ENCODE peak calls at places on chromosomes 5 and 9, in six cellular contexts. One of them, this sample, is unnamed.

GRCh38 chr9:18368206-18368605 is 105.7 kb upstream of the ADAMTSL1 start:
- DNase-seq in NCI-H1105: no peak
- DNase-seq in HT-29: no peak
- DNase-seq in EL: no peak
- DNase-seq in 8988T: no peak
- DNase-seq in astrocyte of the spinal cord: no peak
- DNase-seq in this sample: no peak

GRCh38 chr5:128534729-128535128 is 3.3 kb downstream of the FBN2 start:
- DNase-seq in NCI-H1105: no peak
- DNase-seq in HT-29: peak; percentile 61
- DNase-seq in EL: peak; percentile 44
- DNase-seq in 8988T: no peak
- DNase-seq in astrocyte of the spinal cord: peak; percentile 55
- DNase-seq in this sample: no peak

GRCh38 chr9:110214090-110214489 is 6.1 kb upstream of the C9orf152 start:
- DNase-seq in NCI-H1105: no peak
- DNase-seq in HT-29: no peak
- DNase-seq in EL: peak; percentile 39
- DNase-seq in 8988T: no peak
- DNase-seq in astrocyte of the spinal cord: no peak
- DNase-seq in this sample: no peak

GRCh38 chr5:52783226-52783959 is 4.3 kb upstream of the ITGA1 start:
- DNase-seq in NCI-H1105: no peak
- DNase-seq in HT-29: peak; percentile 63
- DNase-seq in EL: peak; percentile 80
- DNase-seq in 8988T: no peak
- DNase-seq in astrocyte of the spinal cord: peak; percentile 23
- DNase-seq in this sample: no peak

GRCh38 chr5:126948011-126948355 is 82.4 kb downstream of the MARCHF3 start:
- DNase-seq in NCI-H1105: no peak
- DNase-seq in HT-29: no peak
- DNase-seq in EL: no peak
- DNase-seq in 8988T: no peak
- DNase-seq in astrocyte of the spinal cord: no peak
- DNase-seq in this sample: no peak

GRCh38 chr9:135951889-135952663 is 9.1 kb downstream of the UBAC1 start:
- DNase-seq in NCI-H1105: peak; percentile 68
- DNase-seq in HT-29: no peak
- DNase-seq in EL: no peak
- DNase-seq in 8988T: no peak
- DNase-seq in astrocyte of the spinal cord: peak; percentile 78
- DNase-seq in this sample: no peak

GRCh38 chr9:6412572-6413364 is at the start of gene UHRF2:
- DNase-seq in NCI-H1105: peak; percentile 91
- DNase-seq in HT-29: peak; percentile 96
- DNase-seq in EL: peak; percentile 98
- DNase-seq in 8988T: peak; percentile 82
- DNase-seq in astrocyte of the spinal cord: peak; percentile 99
- DNase-seq in this sample: peak; percentile 92

GRCh38 chr9:135765416-135765815 is 63.4 kb downstream of the KCNT1 start:
- DNase-seq in NCI-H1105: no peak
- DNase-seq in HT-29: no peak
- DNase-seq in EL: no peak
- DNase-seq in 8988T: no peak
- DNase-seq in astrocyte of the spinal cord: no peak
- DNase-seq in this sample: no peak

GRCh38 chr9:133494636-133495326 is 15.9 kb upstream of the SLC2A6 start:
- DNase-seq in NCI-H1105: no peak
- DNase-seq in HT-29: no peak
- DNase-seq in EL: no peak
- DNase-seq in 8988T: no peak
- DNase-seq in astrocyte of the spinal cord: no peak
- DNase-seq in this sample: no peak

GRCh38 chr9:109149722-109150121 is 17.3 kb downstream of the FRRS1L start:
- DNase-seq in NCI-H1105: no peak
- DNase-seq in HT-29: no peak
- DNase-seq in EL: no peak
- DNase-seq in 8988T: no peak
- DNase-seq in astrocyte of the spinal cord: no peak
- DNase-seq in this sample: no peak

GRCh38 chr5:88683506-88684135 is 199.4 kb downstream of the MEF2C start:
- DNase-seq in NCI-H1105: peak; percentile 78
- DNase-seq in HT-29: no peak
- DNase-seq in EL: no peak
- DNase-seq in 8988T: no peak
- DNase-seq in astrocyte of the spinal cord: peak; percentile 89
- DNase-seq in this sample: peak; percentile 65

GRCh38 chr9:4489562-4489918 is 728 bp upstream of the SLC1A1 start:
- DNase-seq in NCI-H1105: no peak
- DNase-seq in HT-29: peak; percentile 62
- DNase-seq in EL: peak; percentile 51
- DNase-seq in 8988T: no peak
- DNase-seq in astrocyte of the spinal cord: no peak
- DNase-seq in this sample: no peak

GRCh38 chr9:71895955-71896354 is 15.0 kb downstream of the ABHD17B start:
- DNase-seq in NCI-H1105: no peak
- DNase-seq in HT-29: no peak
- DNase-seq in EL: no peak
- DNase-seq in 8988T: no peak
- DNase-seq in astrocyte of the spinal cord: no peak
- DNase-seq in this sample: no peak

GRCh38 chr5:149337746-149338145 is 7.6 kb upstream of the GRPEL2 start:
- DNase-seq in NCI-H1105: no peak
- DNase-seq in HT-29: no peak
- DNase-seq in EL: no peak
- DNase-seq in 8988T: no peak
- DNase-seq in astrocyte of the spinal cord: no peak
- DNase-seq in this sample: no peak

GRCh38 chr9:133822439-133823065 is 84.4 kb upstream of the SARDH start:
- DNase-seq in NCI-H1105: no peak
- DNase-seq in HT-29: no peak
- DNase-seq in EL: no peak
- DNase-seq in 8988T: no peak
- DNase-seq in astrocyte of the spinal cord: no peak
- DNase-seq in this sample: no peak

GRCh38 chr5:159519365-159519764 is 189.1 kb upstream of the IL12B start:
- DNase-seq in NCI-H1105: no peak
- DNase-seq in HT-29: no peak
- DNase-seq in EL: no peak
- DNase-seq in 8988T: no peak
- DNase-seq in astrocyte of the spinal cord: no peak
- DNase-seq in this sample: no peak

GRCh38 chr5:132506094-132506692 is 15.6 kb upstream of the IRF1 start:
- DNase-seq in NCI-H1105: no peak
- DNase-seq in HT-29: peak; percentile 66
- DNase-seq in EL: peak; percentile 96
- DNase-seq in 8988T: no peak
- DNase-seq in astrocyte of the spinal cord: peak; percentile 88
- DNase-seq in this sample: no peak

This sample was measured in NCI-H2081 treated with DMSO at 0.1 percent for 48 hours.